ENCODE peak calls at places on chromosomes 16 and 17, in seven cellular contexts. H, W, S, Q, E, M and D are unnamed samples.

GRCh38 chr17:35766903-35767510 is 6.3 kb downstream of the C17orf50 start:
- DNase-seq in Q (peak), W (peak), M (peak), H (no peak), E (peak), S (no peak), D (peak)

GRCh38 chr17:31758646-31759045 is 100.4 kb downstream of the COPRS start:
- DNase-seq in W (peak), H (no peak), E (no peak), M (no peak), Q (no peak), S (no peak), D (peak)

GRCh38 chr17:79627184-79627765 is 16.4 kb upstream of the RBFOX3 start:
- DNase-seq in W (no peak), E (no peak), H (no peak), S (peak), Q (no peak), M (no peak), D (no peak)

GRCh38 chr17:80277751-80278671 is 17.4 kb downstream of the RNF213 start:
- DNase-seq in W (peak), Q (no peak), S (no peak), M (no peak), E (no peak), H (no peak), D (peak)

GRCh38 chr16:83606486-83607030 is 201.2 kb upstream of the HSBP1 start:
- DNase-seq in M (no peak), S (peak), H (no peak), E (no peak), W (no peak), Q (peak), D (no peak)

GRCh38 chr17:41917957-41918391 is 777 bp downstream of the ACLY start:
- DNase-seq in W (no peak), S (peak), M (peak), E (peak), H (no peak), Q (peak), D (peak)

GRCh38 chr16:85898521-85899442 is at the start of gene IRF8:
- DNase-seq in S (peak), M (peak), W (peak), Q (peak), H (no peak), E (peak), D (peak)

GRCh38 chr16:53952215-53953208 is 248.6 kb downstream of the FTO start:
- DNase-seq in Q (no peak), W (no peak), M (peak), H (no peak), E (no peak), S (no peak), D (peak)

GRCh38 chr17:9162275-9162985 is 141.1 kb downstream of the NTN1 start:
- DNase-seq in E (no peak), S (peak), M (no peak), W (peak), H (no peak), Q (no peak), D (no peak)

GRCh38 chr16:78877114-78877513 is 723.4 kb downstream of the MAF start:
- DNase-seq in S (no peak), W (no peak), M (no peak), Q (no peak), E (no peak), H (no peak), D (no peak)

GRCh38 chr16:70706948-70707465 is 21.2 kb upstream of the MTSS2 start:
- DNase-seq in W (peak), M (peak), H (peak), S (no peak), E (no peak), Q (no peak), D (peak)

GRCh38 chr17:6940186-6940649 is 55.6 kb upstream of the ALOX12 start:
- DNase-seq in H (no peak), Q (no peak), W (peak), M (peak), S (no peak), E (no peak), D (peak)

GRCh38 chr16:83561876-83562275 is 245.9 kb upstream of the HSBP1 start:
- DNase-seq in H (no peak), E (no peak), S (no peak), Q (peak), W (peak), M (peak), D (peak)

GRCh38 chr16:81734632-81735434 is 44.3 kb upstream of the PLCG2 start:
- DNase-seq in S (no peak), E (no peak), Q (no peak), W (no peak), M (no peak), H (no peak), D (no peak)

GRCh38 chr16:56242740-56243139 is 51.5 kb downstream of the GNAO1 start:
- DNase-seq in M (no peak), E (no peak), H (no peak), Q (no peak), W (no peak), S (no peak), D (no peak)

GRCh38 chr16:89054714-89055113 is 38.9 kb upstream of the ACSF3 start:
- DNase-seq in M (no peak), E (no peak), Q (no peak), H (no peak), W (no peak), S (no peak), D (no peak)

GRCh38 chr17:66675991-66676371 is 158.9 kb upstream of the CACNG5 start:
- DNase-seq in E (no peak), W (no peak), Q (no peak), M (no peak), S (no peak), H (no peak), D (no peak)

GRCh38 chr16:65121870-65122723 is at the start of gene CDH11:
- DNase-seq in Q (no peak), S (peak), W (peak), H (no peak), E (no peak), M (peak), D (peak)